ENCODE peak calls at places on chromosome 1, in eight cellular contexts. One of them, this sample, is unnamed.

GRCh38 chr1:69088556-69088955 is 479.2 kb upstream of the LRRC7 start:
- DNase-seq in cardiac muscle cell: no peak
- DNase-seq in HAP-1: no peak
- DNase-seq in CD8-positive, alpha-beta memory T cell: no peak
- DNase-seq in AG04450: no peak
- DNase-seq in lung: no peak
- DNase-seq in fibroblast of lung: no peak
- DNase-seq in ovary: no peak
- DNase-seq in this sample: no peak

GRCh38 chr1:172770081-172770480 is 111.2 kb downstream of the FASLG start:
- DNase-seq in cardiac muscle cell: no peak
- DNase-seq in HAP-1: no peak
- DNase-seq in CD8-positive, alpha-beta memory T cell: no peak
- DNase-seq in AG04450: no peak
- DNase-seq in lung: no peak
- DNase-seq in fibroblast of lung: no peak
- DNase-seq in ovary: no peak
- DNase-seq in this sample: no peak

GRCh38 chr1:172812118-172812517 is 153.2 kb downstream of the FASLG start:
- DNase-seq in cardiac muscle cell: no peak
- DNase-seq in HAP-1: no peak
- DNase-seq in CD8-positive, alpha-beta memory T cell: no peak
- DNase-seq in AG04450: no peak
- DNase-seq in lung: no peak
- DNase-seq in fibroblast of lung: no peak
- DNase-seq in ovary: no peak
- DNase-seq in this sample: no peak

GRCh38 chr1:216034506-216034905 is 388.7 kb downstream of the USH2A start:
- DNase-seq in cardiac muscle cell: peak; percentile 5
- DNase-seq in HAP-1: peak; percentile 8
- DNase-seq in CD8-positive, alpha-beta memory T cell: no peak
- DNase-seq in AG04450: no peak
- DNase-seq in lung: no peak
- DNase-seq in fibroblast of lung: no peak
- DNase-seq in ovary: no peak
- DNase-seq in this sample: peak; percentile 54

GRCh38 chr1:244963231-244963826 is 99.0 kb upstream of the HNRNPU start:
- DNase-seq in cardiac muscle cell: no peak
- DNase-seq in HAP-1: no peak
- DNase-seq in CD8-positive, alpha-beta memory T cell: no peak
- DNase-seq in AG04450: no peak
- DNase-seq in lung: no peak
- DNase-seq in fibroblast of lung: peak; percentile 11
- DNase-seq in ovary: no peak
- DNase-seq in this sample: no peak

GRCh38 chr1:4219826-4220225 is 319.8 kb upstream of the C1orf174 start:
- DNase-seq in cardiac muscle cell: no peak
- DNase-seq in HAP-1: no peak
- DNase-seq in CD8-positive, alpha-beta memory T cell: no peak
- DNase-seq in AG04450: no peak
- DNase-seq in lung: peak; percentile 13
- DNase-seq in fibroblast of lung: no peak
- DNase-seq in ovary: no peak
- DNase-seq in this sample: no peak

GRCh38 chr1:84247425-84248220 is 53.9 kb upstream of the SAMD13 start:
- DNase-seq in cardiac muscle cell: no peak
- DNase-seq in HAP-1: no peak
- DNase-seq in CD8-positive, alpha-beta memory T cell: no peak
- DNase-seq in AG04450: peak; percentile 76
- DNase-seq in lung: no peak
- DNase-seq in fibroblast of lung: peak; percentile 97
- DNase-seq in ovary: no peak
- DNase-seq in this sample: peak; percentile 43

GRCh38 chr1:104768466-104768865 is 1018.8 kb downstream of the AMY1C start:
- DNase-seq in cardiac muscle cell: no peak
- DNase-seq in HAP-1: no peak
- DNase-seq in CD8-positive, alpha-beta memory T cell: no peak
- DNase-seq in AG04450: no peak
- DNase-seq in lung: no peak
- DNase-seq in fibroblast of lung: no peak
- DNase-seq in ovary: no peak
- DNase-seq in this sample: no peak

GRCh38 chr1:201925961-201926585 is 20.3 kb downstream of the LMOD1 start:
- DNase-seq in cardiac muscle cell: no peak
- DNase-seq in HAP-1: no peak
- DNase-seq in CD8-positive, alpha-beta memory T cell: no peak
- DNase-seq in AG04450: no peak
- DNase-seq in lung: no peak
- DNase-seq in fibroblast of lung: no peak
- DNase-seq in ovary: no peak
- DNase-seq in this sample: no peak

GRCh38 chr1:47198214-47198613 is 8.4 kb upstream of the PDZK1IP1 start:
- DNase-seq in cardiac muscle cell: no peak
- DNase-seq in HAP-1: no peak
- DNase-seq in CD8-positive, alpha-beta memory T cell: no peak
- DNase-seq in AG04450: no peak
- DNase-seq in lung: no peak
- DNase-seq in fibroblast of lung: no peak
- DNase-seq in ovary: no peak
- DNase-seq in this sample: no peak

GRCh38 chr1:205711105-205712048 is 31.1 kb upstream of the SLC45A3 start:
- DNase-seq in cardiac muscle cell: peak; percentile 91
- DNase-seq in HAP-1: peak; percentile 70
- DNase-seq in CD8-positive, alpha-beta memory T cell: peak; percentile 40
- DNase-seq in AG04450: peak; percentile 66
- DNase-seq in lung: peak; percentile 66
- DNase-seq in fibroblast of lung: peak; percentile 74
- DNase-seq in ovary: no peak
- DNase-seq in this sample: peak; percentile 61

GRCh38 chr1:25030674-25031589 is 100.9 kb upstream of the RUNX3 start:
- DNase-seq in cardiac muscle cell: no peak
- DNase-seq in HAP-1: no peak
- DNase-seq in CD8-positive, alpha-beta memory T cell: peak; percentile 60
- DNase-seq in AG04450: no peak
- DNase-seq in lung: no peak
- DNase-seq in fibroblast of lung: peak; percentile 54
- DNase-seq in ovary: no peak
- DNase-seq in this sample: no peak

GRCh38 chr1:202807367-202807925 is 775 bp downstream of the KDM5B start:
- DNase-seq in cardiac muscle cell: peak; percentile 33
- DNase-seq in HAP-1: no peak
- DNase-seq in CD8-positive, alpha-beta memory T cell: peak; percentile 5
- DNase-seq in AG04450: no peak
- DNase-seq in lung: no peak
- DNase-seq in fibroblast of lung: peak; percentile 37
- DNase-seq in ovary: no peak
- DNase-seq in this sample: no peak

GRCh38 chr1:9710037-9710436 is 58.5 kb downstream of the PIK3CD start:
- DNase-seq in cardiac muscle cell: no peak
- DNase-seq in HAP-1: no peak
- DNase-seq in CD8-positive, alpha-beta memory T cell: no peak
- DNase-seq in AG04450: no peak
- DNase-seq in lung: no peak
- DNase-seq in fibroblast of lung: no peak
- DNase-seq in ovary: no peak
- DNase-seq in this sample: no peak

GRCh38 chr1:86472767-86473166 is 4.0 kb downstream of the CLCA1 start:
- DNase-seq in cardiac muscle cell: no peak
- DNase-seq in HAP-1: no peak
- DNase-seq in CD8-positive, alpha-beta memory T cell: no peak
- DNase-seq in AG04450: no peak
- DNase-seq in lung: no peak
- DNase-seq in fibroblast of lung: no peak
- DNase-seq in ovary: no peak
- DNase-seq in this sample: no peak

GRCh38 chr1:181783208-181783607 is 278.3 kb downstream of the ZNF648 start:
- DNase-seq in cardiac muscle cell: no peak
- DNase-seq in HAP-1: no peak
- DNase-seq in CD8-positive, alpha-beta memory T cell: no peak
- DNase-seq in AG04450: no peak
- DNase-seq in lung: no peak
- DNase-seq in fibroblast of lung: no peak
- DNase-seq in ovary: no peak
- DNase-seq in this sample: no peak
- H3K27me3 ChIP-seq in cardiac muscle cell: no peaks in the 10 kb centered on the region
- H3K27me3 ChIP-seq in HAP-1: no peaks in the 10 kb centered on the region
- H3K27me3 ChIP-seq in CD8-positive, alpha-beta memory T cell: no peaks in the 10 kb centered on the region
- H3K27me3 ChIP-seq in AG04450: no peaks in the 10 kb centered on the region
- H3K27me3 ChIP-seq in lung: no peaks in the 10 kb centered on the region
- H3K27me3 ChIP-seq in fibroblast of lung: no peaks in the 10 kb centered on the region
- H3K27me3 ChIP-seq in ovary: no peaks in the 10 kb centered on the region
- H3K27me3 ChIP-seq in this sample: no peaks in the 10 kb centered on the region

GRCh38 chr1:2926447-2927055 is 94.7 kb upstream of the ACTRT2 start:
- DNase-seq in cardiac muscle cell: no peak
- DNase-seq in HAP-1: no peak
- DNase-seq in CD8-positive, alpha-beta memory T cell: no peak
- DNase-seq in AG04450: no peak
- DNase-seq in lung: no peak
- DNase-seq in fibroblast of lung: no peak
- DNase-seq in ovary: no peak
- DNase-seq in this sample: no peak

GRCh38 chr1:2927393-2927792 is 93.9 kb upstream of the ACTRT2 start:
- DNase-seq in cardiac muscle cell: no peak
- DNase-seq in HAP-1: no peak
- DNase-seq in CD8-positive, alpha-beta memory T cell: no peak
- DNase-seq in AG04450: no peak
- DNase-seq in lung: no peak
- DNase-seq in fibroblast of lung: no peak
- DNase-seq in ovary: no peak
- DNase-seq in this sample: no peak

GRCh38 chr1:2928733-2929325 is 92.4 kb upstream of the ACTRT2 start:
- DNase-seq in cardiac muscle cell: no peak
- DNase-seq in HAP-1: no peak
- DNase-seq in CD8-positive, alpha-beta memory T cell: no peak
- DNase-seq in AG04450: no peak
- DNase-seq in lung: no peak
- DNase-seq in fibroblast of lung: no peak
- DNase-seq in ovary: no peak
- DNase-seq in this sample: no peak

GRCh38 chr1:2929335-2929734 is 91.9 kb upstream of the ACTRT2 start:
- DNase-seq in cardiac muscle cell: no peak
- DNase-seq in HAP-1: no peak
- DNase-seq in CD8-positive, alpha-beta memory T cell: no peak
- DNase-seq in AG04450: no peak
- DNase-seq in lung: no peak
- DNase-seq in fibroblast of lung: no peak
- DNase-seq in ovary: no peak
- DNase-seq in this sample: no peak

GRCh38 chr1:2927995-2928732 is 93.1 kb upstream of the ACTRT2 start:
- DNase-seq in cardiac muscle cell: no peak
- DNase-seq in HAP-1: no peak
- DNase-seq in CD8-positive, alpha-beta memory T cell: no peak
- DNase-seq in AG04450: no peak
- DNase-seq in lung: no peak
- DNase-seq in fibroblast of lung: no peak
- DNase-seq in ovary: no peak
- DNase-seq in this sample: no peak
- H3K9me3 ChIP-seq in cardiac muscle cell: peaks cover 3% of the 10 kb centered on the region
- H3K9me3 ChIP-seq in HAP-1: no peaks in the 10 kb centered on the region
- H3K9me3 ChIP-seq in CD8-positive, alpha-beta memory T cell: no peaks in the 10 kb centered on the region
- H3K9me3 ChIP-seq in AG04450: peaks cover 97% of the 10 kb centered on the region
- H3K9me3 ChIP-seq in lung: no peaks in the 10 kb centered on the region
- H3K9me3 ChIP-seq in fibroblast of lung: no peaks in the 10 kb centered on the region
- H3K9me3 ChIP-seq in ovary: no peaks in the 10 kb centered on the region
- H3K9me3 ChIP-seq in this sample: no peaks in the 10 kb centered on the region

DNA sequence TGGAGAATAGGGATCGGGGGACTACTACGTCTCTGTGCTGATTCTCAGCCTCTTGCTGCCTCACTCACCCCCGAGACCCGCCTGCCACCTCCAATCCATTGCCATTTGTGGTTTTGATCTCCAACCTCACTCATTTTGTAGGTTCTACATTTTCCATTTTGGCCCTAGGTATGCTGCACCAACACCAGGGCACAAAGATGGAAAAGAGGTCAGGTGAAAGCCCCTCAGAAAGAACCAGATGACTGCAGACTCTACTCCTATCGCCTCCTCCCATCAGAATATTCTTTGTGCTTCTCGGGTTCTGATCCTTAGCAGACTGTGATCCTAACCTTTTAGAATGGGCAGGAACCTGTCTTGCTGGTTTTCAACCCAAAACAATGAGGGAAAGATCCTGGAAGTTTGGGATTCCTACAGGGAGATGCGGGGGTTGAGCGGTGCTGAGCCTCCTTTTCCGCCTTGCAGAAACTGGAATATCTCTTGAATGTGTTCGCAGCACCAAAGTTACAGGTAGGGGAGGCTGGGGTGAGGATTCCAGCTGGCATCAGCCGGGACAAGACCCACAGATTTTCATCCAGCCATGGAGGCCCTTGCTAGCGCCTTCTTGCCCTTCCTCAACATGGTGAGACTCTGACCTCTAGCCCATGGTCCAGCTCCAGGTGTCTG is 53.1 kb downstream of the RHBG start:
- DNase-seq in cardiac muscle cell: no peak
- DNase-seq in HAP-1: no peak
- DNase-seq in CD8-positive, alpha-beta memory T cell: no peak
- DNase-seq in AG04450: no peak
- DNase-seq in lung: no peak
- DNase-seq in fibroblast of lung: no peak
- DNase-seq in ovary: no peak
- DNase-seq in this sample: no peak
- H3K27me3 ChIP-seq in cardiac muscle cell: peaks cover 96% of the 10 kb centered on the region
- H3K27me3 ChIP-seq in HAP-1: peaks cover 73% of the 10 kb centered on the region
- H3K27me3 ChIP-seq in CD8-positive, alpha-beta memory T cell: peaks cover 46% of the 10 kb centered on the region
- H3K27me3 ChIP-seq in AG04450: peaks cover 90% of the 10 kb centered on the region
- H3K27me3 ChIP-seq in lung: peaks cover 5% of the 10 kb centered on the region
- H3K27me3 ChIP-seq in fibroblast of lung: peaks cover 83% of the 10 kb centered on the region
- H3K27me3 ChIP-seq in ovary: peaks cover 13% of the 10 kb centered on the region
- H3K27me3 ChIP-seq in this sample: no peaks in the 10 kb centered on the region

GRCh38 chr1:212309967-212310366 is 24.8 kb downstream of the PPP2R5A start:
- DNase-seq in cardiac muscle cell: no peak
- DNase-seq in HAP-1: no peak
- DNase-seq in CD8-positive, alpha-beta memory T cell: no peak
- DNase-seq in AG04450: no peak
- DNase-seq in lung: no peak
- DNase-seq in fibroblast of lung: no peak
- DNase-seq in ovary: no peak
- DNase-seq in this sample: no peak

GRCh38 chr1:212302745-212303383 is 17.7 kb downstream of the PPP2R5A start:
- DNase-seq in cardiac muscle cell: no peak
- DNase-seq in HAP-1: no peak
- DNase-seq in CD8-positive, alpha-beta memory T cell: no peak
- DNase-seq in AG04450: no peak
- DNase-seq in lung: no peak
- DNase-seq in fibroblast of lung: peak; percentile 86
- DNase-seq in ovary: no peak
- DNase-seq in this sample: no peak

GRCh38 chr1:212301570-212301969 is 16.4 kb downstream of the PPP2R5A start:
- DNase-seq in cardiac muscle cell: no peak
- DNase-seq in HAP-1: no peak
- DNase-seq in CD8-positive, alpha-beta memory T cell: no peak
- DNase-seq in AG04450: no peak
- DNase-seq in lung: no peak
- DNase-seq in fibroblast of lung: no peak
- DNase-seq in ovary: no peak
- DNase-seq in this sample: no peak

GRCh38 chr1:212310383-212310782 is 25.2 kb downstream of the PPP2R5A start:
- DNase-seq in cardiac muscle cell: no peak
- DNase-seq in HAP-1: no peak
- DNase-seq in CD8-positive, alpha-beta memory T cell: no peak
- DNase-seq in AG04450: no peak
- DNase-seq in lung: no peak
- DNase-seq in fibroblast of lung: no peak
- DNase-seq in ovary: no peak
- DNase-seq in this sample: no peak

GRCh38 chr1:212305342-212305741 is 20.1 kb downstream of the PPP2R5A start:
- DNase-seq in cardiac muscle cell: no peak
- DNase-seq in HAP-1: no peak
- DNase-seq in CD8-positive, alpha-beta memory T cell: no peak
- DNase-seq in AG04450: no peak
- DNase-seq in lung: no peak
- DNase-seq in fibroblast of lung: no peak
- DNase-seq in ovary: no peak
- DNase-seq in this sample: no peak
- H3K9me3 ChIP-seq in cardiac muscle cell: no peaks in the 10 kb centered on the region
- H3K9me3 ChIP-seq in HAP-1: no peaks in the 10 kb centered on the region
- H3K9me3 ChIP-seq in CD8-positive, alpha-beta memory T cell: no peaks in the 10 kb centered on the region
- H3K9me3 ChIP-seq in AG04450: no peaks in the 10 kb centered on the region
- H3K9me3 ChIP-seq in lung: no peaks in the 10 kb centered on the region
- H3K9me3 ChIP-seq in fibroblast of lung: no peaks in the 10 kb centered on the region
- H3K9me3 ChIP-seq in ovary: no peaks in the 10 kb centered on the region
- H3K9me3 ChIP-seq in this sample: no peaks in the 10 kb centered on the region

This sample was measured in Caco-2.